ENCODE peak calls at places on chromosomes 2 and 18, in ten cellular contexts. One of them, this sample, is unnamed.

GRCh38 chr2:56287974-56288373 is 104.2 kb downstream of the CCDC85A start:
- DNase-seq in PC-9: no peak
- DNase-seq in tibial nerve: no peak
- DNase-seq in Panc1: no peak
- DNase-seq in MM.1S: no peak
- DNase-seq in lung: no peak
- DNase-seq in SK-N-SH: no peak
- DNase-seq in GM12878: no peak
- DNase-seq in pancreas: no peak
- DNase-seq in CD4-positive, alpha-beta memory T cell: no peak
- DNase-seq in this sample: peak

GRCh38 chr2:74017181-74017580 is 32.5 kb downstream of the TET3 start:
- DNase-seq in lung: no peak
- DNase-seq in tibial nerve: no peak
- DNase-seq in PC-9: no peak
- DNase-seq in CD4-positive, alpha-beta memory T cell: no peak
- DNase-seq in GM12878: no peak
- DNase-seq in Panc1: no peak
- DNase-seq in SK-N-SH: no peak
- DNase-seq in MM.1S: no peak
- DNase-seq in pancreas: no peak
- DNase-seq in this sample: no peak

GRCh38 chr2:158692372-158693103 is 102.6 kb upstream of the DAPL1 start:
- DNase-seq in MM.1S: no peak
- DNase-seq in GM12878: no peak
- DNase-seq in CD4-positive, alpha-beta memory T cell: no peak
- DNase-seq in PC-9: no peak
- DNase-seq in lung: no peak
- DNase-seq in SK-N-SH: no peak
- DNase-seq in tibial nerve: no peak
- DNase-seq in Panc1: no peak
- DNase-seq in pancreas: no peak
- DNase-seq in this sample: no peak

GRCh38 chr18:21085579-21086161 is 25.9 kb downstream of the ROCK1 start:
- DNase-seq in lung: no peak
- DNase-seq in CD4-positive, alpha-beta memory T cell: no peak
- DNase-seq in Panc1: no peak
- DNase-seq in SK-N-SH: no peak
- DNase-seq in tibial nerve: no peak
- DNase-seq in MM.1S: no peak
- DNase-seq in GM12878: no peak
- DNase-seq in PC-9: no peak
- DNase-seq in pancreas: no peak
- DNase-seq in this sample: no peak

GRCh38 chr18:78584167-78585022 is 395.2 kb upstream of the SALL3 start:
- DNase-seq in pancreas: no peak
- DNase-seq in MM.1S: no peak
- DNase-seq in CD4-positive, alpha-beta memory T cell: no peak
- DNase-seq in Panc1: no peak
- DNase-seq in lung: no peak
- DNase-seq in tibial nerve: no peak
- DNase-seq in SK-N-SH: no peak
- DNase-seq in GM12878: no peak
- DNase-seq in PC-9: no peak
- DNase-seq in this sample: no peak

GRCh38 chr18:71431171-71431570 is 1113.0 kb downstream of the CBLN2 start:
- DNase-seq in MM.1S: no peak
- DNase-seq in pancreas: no peak
- DNase-seq in Panc1: no peak
- DNase-seq in PC-9: no peak
- DNase-seq in SK-N-SH: no peak
- DNase-seq in tibial nerve: no peak
- DNase-seq in GM12878: no peak
- DNase-seq in lung: no peak
- DNase-seq in CD4-positive, alpha-beta memory T cell: no peak
- DNase-seq in this sample: no peak

GRCh38 chr2:63589148-63589972 is 597 bp downstream of the MDH1 start:
- DNase-seq in tibial nerve: no peak
- DNase-seq in GM12878: no peak
- DNase-seq in Panc1: no peak
- DNase-seq in pancreas: no peak
- DNase-seq in PC-9: no peak
- DNase-seq in SK-N-SH: peak
- DNase-seq in lung: no peak
- DNase-seq in MM.1S: no peak
- DNase-seq in CD4-positive, alpha-beta memory T cell: peak
- DNase-seq in this sample: no peak

GRCh38 chr2:196487426-196487825 is 152.1 kb upstream of the CCDC150 start:
- DNase-seq in GM12878: no peak
- DNase-seq in pancreas: no peak
- DNase-seq in SK-N-SH: no peak
- DNase-seq in CD4-positive, alpha-beta memory T cell: no peak
- DNase-seq in tibial nerve: no peak
- DNase-seq in lung: no peak
- DNase-seq in Panc1: no peak
- DNase-seq in MM.1S: no peak
- DNase-seq in PC-9: no peak
- DNase-seq in this sample: no peak

GRCh38 chr18:49640741-49641140 is 78.9 kb downstream of the LIPG start:
- DNase-seq in GM12878: no peak
- DNase-seq in CD4-positive, alpha-beta memory T cell: no peak
- DNase-seq in MM.1S: no peak
- DNase-seq in PC-9: no peak
- DNase-seq in Panc1: no peak
- DNase-seq in lung: no peak
- DNase-seq in tibial nerve: no peak
- DNase-seq in pancreas: no peak
- DNase-seq in SK-N-SH: no peak
- DNase-seq in this sample: no peak

GRCh38 chr2:32591669-32592463 is 36.0 kb upstream of the TTC27 start:
- DNase-seq in MM.1S: peak
- DNase-seq in pancreas: no peak
- DNase-seq in Panc1: no peak
- DNase-seq in GM12878: peak
- DNase-seq in SK-N-SH: no peak
- DNase-seq in PC-9: no peak
- DNase-seq in tibial nerve: no peak
- DNase-seq in lung: no peak
- DNase-seq in CD4-positive, alpha-beta memory T cell: no peak
- DNase-seq in this sample: no peak

GRCh38 chr2:168913171-168913484 is 12.0 kb downstream of the G6PC2 start:
- DNase-seq in CD4-positive, alpha-beta memory T cell: no peak
- DNase-seq in Panc1: no peak
- DNase-seq in lung: no peak
- DNase-seq in tibial nerve: no peak
- DNase-seq in SK-N-SH: peak
- DNase-seq in pancreas: no peak
- DNase-seq in MM.1S: no peak
- DNase-seq in PC-9: no peak
- DNase-seq in GM12878: no peak
- DNase-seq in this sample: no peak

GRCh38 chr18:24491882-24492281 is 31.4 kb downstream of the HRH4 start:
- DNase-seq in lung: no peak
- DNase-seq in GM12878: peak
- DNase-seq in pancreas: no peak
- DNase-seq in PC-9: no peak
- DNase-seq in SK-N-SH: no peak
- DNase-seq in MM.1S: peak
- DNase-seq in tibial nerve: no peak
- DNase-seq in Panc1: no peak
- DNase-seq in CD4-positive, alpha-beta memory T cell: no peak
- DNase-seq in this sample: no peak

GRCh38 chr2:112803691-112804521 is 19.6 kb upstream of the IL1A start:
- DNase-seq in pancreas: no peak
- DNase-seq in CD4-positive, alpha-beta memory T cell: no peak
- DNase-seq in SK-N-SH: no peak
- DNase-seq in Panc1: no peak
- DNase-seq in GM12878: no peak
- DNase-seq in MM.1S: no peak
- DNase-seq in lung: no peak
- DNase-seq in PC-9: no peak
- DNase-seq in tibial nerve: no peak
- DNase-seq in this sample: peak

GRCh38 chr2:16665746-16666452 is at the start of gene CYRIA:
- DNase-seq in PC-9: peak
- DNase-seq in GM12878: no peak
- DNase-seq in lung: peak
- DNase-seq in tibial nerve: no peak
- DNase-seq in MM.1S: peak
- DNase-seq in CD4-positive, alpha-beta memory T cell: peak
- DNase-seq in Panc1: no peak
- DNase-seq in pancreas: peak
- DNase-seq in SK-N-SH: peak
- DNase-seq in this sample: no peak

GRCh38 chr2:23250371-23250770 is 134.6 kb upstream of the KLHL29 start:
- DNase-seq in GM12878: no peak
- DNase-seq in tibial nerve: no peak
- DNase-seq in CD4-positive, alpha-beta memory T cell: no peak
- DNase-seq in pancreas: no peak
- DNase-seq in lung: no peak
- DNase-seq in SK-N-SH: no peak
- DNase-seq in MM.1S: no peak
- DNase-seq in PC-9: no peak
- DNase-seq in Panc1: no peak
- DNase-seq in this sample: no peak

GRCh38 chr2:176161041-176161785 is 4.1 kb downstream of the HOXD3 start:
- DNase-seq in GM12878: no peak
- DNase-seq in PC-9: no peak
- DNase-seq in Panc1: no peak
- DNase-seq in tibial nerve: no peak
- DNase-seq in pancreas: no peak
- DNase-seq in lung: no peak
- DNase-seq in SK-N-SH: no peak
- DNase-seq in MM.1S: no peak
- DNase-seq in CD4-positive, alpha-beta memory T cell: no peak
- DNase-seq in this sample: no peak

GRCh38 chr2:160175169-160176130 is 24.6 kb downstream of the ITGB6 start:
- DNase-seq in SK-N-SH: no peak
- DNase-seq in CD4-positive, alpha-beta memory T cell: no peak
- DNase-seq in GM12878: no peak
- DNase-seq in lung: no peak
- DNase-seq in PC-9: no peak
- DNase-seq in Panc1: no peak
- DNase-seq in pancreas: no peak
- DNase-seq in tibial nerve: no peak
- DNase-seq in MM.1S: no peak
- DNase-seq in this sample: no peak

GRCh38 chr18:27004056-27004829 is 138.7 kb upstream of the AQP4 start:
- DNase-seq in GM12878: no peak
- DNase-seq in pancreas: no peak
- DNase-seq in MM.1S: no peak
- DNase-seq in SK-N-SH: peak
- DNase-seq in PC-9: no peak
- DNase-seq in CD4-positive, alpha-beta memory T cell: no peak
- DNase-seq in lung: no peak
- DNase-seq in Panc1: no peak
- DNase-seq in tibial nerve: no peak
- DNase-seq in this sample: no peak

GRCh38 chr2:11870584-11870983 is 124.2 kb downstream of the LPIN1 start:
- DNase-seq in lung: no peak
- DNase-seq in MM.1S: no peak
- DNase-seq in GM12878: no peak
- DNase-seq in pancreas: no peak
- DNase-seq in PC-9: no peak
- DNase-seq in Panc1: no peak
- DNase-seq in CD4-positive, alpha-beta memory T cell: no peak
- DNase-seq in SK-N-SH: no peak
- DNase-seq in tibial nerve: no peak
- DNase-seq in this sample: no peak

GRCh38 chr2:65361623-65362022 is 70.8 kb downstream of the SPRED2 start:
- DNase-seq in CD4-positive, alpha-beta memory T cell: no peak
- DNase-seq in tibial nerve: no peak
- DNase-seq in lung: no peak
- DNase-seq in MM.1S: no peak
- DNase-seq in Panc1: no peak
- DNase-seq in SK-N-SH: peak
- DNase-seq in pancreas: no peak
- DNase-seq in GM12878: no peak
- DNase-seq in PC-9: no peak
- DNase-seq in this sample: no peak
- H3K27ac ChIP-seq in CD4-positive, alpha-beta memory T cell: no peak
- H3K27ac ChIP-seq in tibial nerve: no peak
- H3K27ac ChIP-seq in lung: no peak
- H3K27ac ChIP-seq in MM.1S: no peak
- H3K27ac ChIP-seq in Panc1: peak
- H3K27ac ChIP-seq in SK-N-SH: peak
- H3K27ac ChIP-seq in pancreas: no peak
- H3K27ac ChIP-seq in GM12878: no peak
- H3K27ac ChIP-seq in PC-9: no peak
- H3K27ac ChIP-seq in this sample: no peak

GRCh38 chr2:88590998-88591613 is 36.2 kb downstream of the EIF2AK3 start:
- DNase-seq in MM.1S: peak
- DNase-seq in CD4-positive, alpha-beta memory T cell: peak
- DNase-seq in Panc1: peak
- DNase-seq in pancreas: peak
- DNase-seq in SK-N-SH: peak
- DNase-seq in lung: peak
- DNase-seq in tibial nerve: no peak
- DNase-seq in GM12878: peak
- DNase-seq in PC-9: peak
- DNase-seq in this sample: no peak
- H3K27ac ChIP-seq in MM.1S: peak
- H3K27ac ChIP-seq in CD4-positive, alpha-beta memory T cell: no peak
- H3K27ac ChIP-seq in Panc1: no peak
- H3K27ac ChIP-seq in pancreas: no peak
- H3K27ac ChIP-seq in SK-N-SH: peak
- H3K27ac ChIP-seq in lung: no peak
- H3K27ac ChIP-seq in tibial nerve: no peak
- H3K27ac ChIP-seq in GM12878: no peak
- H3K27ac ChIP-seq in PC-9: no peak
- H3K27ac ChIP-seq in this sample: no peak

GRCh38 chr2:201433389-201433995 is 17.8 kb downstream of the TRAK2 start:
- DNase-seq in Panc1: no peak
- DNase-seq in MM.1S: no peak
- DNase-seq in CD4-positive, alpha-beta memory T cell: no peak
- DNase-seq in lung: no peak
- DNase-seq in SK-N-SH: no peak
- DNase-seq in PC-9: no peak
- DNase-seq in GM12878: no peak
- DNase-seq in tibial nerve: no peak
- DNase-seq in pancreas: no peak
- DNase-seq in this sample: no peak
- H3K27ac ChIP-seq in Panc1: no peak
- H3K27ac ChIP-seq in MM.1S: no peak
- H3K27ac ChIP-seq in CD4-positive, alpha-beta memory T cell: no peak
- H3K27ac ChIP-seq in lung: peak
- H3K27ac ChIP-seq in SK-N-SH: peak
- H3K27ac ChIP-seq in PC-9: no peak
- H3K27ac ChIP-seq in GM12878: no peak
- H3K27ac ChIP-seq in tibial nerve: no peak
- H3K27ac ChIP-seq in pancreas: no peak
- H3K27ac ChIP-seq in this sample: peak

DNA sequence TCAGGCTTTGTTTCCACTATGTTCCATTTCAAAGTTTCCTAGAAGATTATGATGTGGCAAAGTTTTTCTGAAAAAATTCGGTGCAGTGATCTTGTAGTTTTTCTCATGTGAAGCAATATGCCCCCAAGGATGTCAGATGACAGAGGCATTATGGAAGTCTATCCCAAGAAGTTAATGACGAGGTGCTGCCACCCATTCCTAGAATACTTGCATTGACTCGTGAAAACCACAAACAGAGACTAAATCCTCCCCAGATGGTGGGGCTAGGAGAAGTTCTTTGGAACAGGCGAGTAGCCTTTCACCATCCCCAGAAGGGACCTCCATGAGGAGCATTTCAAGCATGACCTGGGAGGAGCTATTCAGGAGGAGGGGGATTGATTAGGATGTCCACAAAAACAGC is 40.2 kb upstream of the COPS8 start:
- DNase-seq in Panc1: no peak
- DNase-seq in CD4-positive, alpha-beta memory T cell: no peak
- DNase-seq in pancreas: no peak
- DNase-seq in lung: no peak
- DNase-seq in tibial nerve: no peak
- DNase-seq in SK-N-SH: no peak
- DNase-seq in PC-9: no peak
- DNase-seq in GM12878: no peak
- DNase-seq in MM.1S: no peak
- DNase-seq in this sample: no peak
- H3K27ac ChIP-seq in Panc1: no peak
- H3K27ac ChIP-seq in CD4-positive, alpha-beta memory T cell: no peak
- H3K27ac ChIP-seq in pancreas: no peak
- H3K27ac ChIP-seq in lung: no peak
- H3K27ac ChIP-seq in tibial nerve: no peak
- H3K27ac ChIP-seq in SK-N-SH: no peak
- H3K27ac ChIP-seq in PC-9: no peak
- H3K27ac ChIP-seq in GM12878: no peak
- H3K27ac ChIP-seq in MM.1S: no peak
- H3K27ac ChIP-seq in this sample: no peak